ENCODE peak calls at places on chromosomes 3 and 15, in four cellular contexts. One of them, this sample, is unnamed.

GRCh38 chr3:13548696-13549512 is at the start of gene FBLN2:
- DNase-seq in tibial nerve: no peak
- DNase-seq in B cell: peak
- DNase-seq in WTC11: peak
- DNase-seq in this sample: peak

GRCh38 chr3:129624347-129625070 is 18.0 kb upstream of the PLXND1 start:
- DNase-seq in tibial nerve: no peak
- DNase-seq in B cell: no peak
- DNase-seq in WTC11: no peak
- DNase-seq in this sample: peak

GRCh38 chr3:56864090-56864489 is 62.3 kb upstream of the ARHGEF3 start:
- DNase-seq in tibial nerve: no peak
- DNase-seq in B cell: no peak
- DNase-seq in WTC11: no peak
- DNase-seq in this sample: no peak

GRCh38 chr3:149553781-149554451 is 79.4 kb downstream of the TM4SF4 start:
- DNase-seq in tibial nerve: peak
- DNase-seq in B cell: no peak
- DNase-seq in WTC11: no peak
- DNase-seq in this sample: no peak

GRCh38 chr3:146817705-146818104 is 212.6 kb upstream of the PLSCR5 start:
- DNase-seq in tibial nerve: no peak
- DNase-seq in B cell: no peak
- DNase-seq in WTC11: no peak
- DNase-seq in this sample: no peak

GRCh38 chr3:48599509-48600285 is 4.6 kb upstream of the COL7A1 start:
- DNase-seq in tibial nerve: no peak
- DNase-seq in B cell: no peak
- DNase-seq in WTC11: no peak
- DNase-seq in this sample: no peak

GRCh38 chr15:45642203-45642932 is 7.5 kb downstream of the SQOR start:
- DNase-seq in tibial nerve: peak
- DNase-seq in B cell: no peak
- DNase-seq in WTC11: no peak
- DNase-seq in this sample: no peak

GRCh38 chr15:70613259-70613658 is 150.1 kb downstream of the UACA start:
- DNase-seq in tibial nerve: no peak
- DNase-seq in B cell: no peak
- DNase-seq in WTC11: no peak
- DNase-seq in this sample: no peak

GRCh38 chr3:39433642-39434041 is 27.1 kb downstream of the RPSA start:
- DNase-seq in tibial nerve: no peak
- DNase-seq in B cell: no peak
- DNase-seq in WTC11: no peak
- DNase-seq in this sample: no peak

GRCh38 chr3:121651684-121652083 is 9.0 kb downstream of the HCLS1 start:
- DNase-seq in tibial nerve: no peak
- DNase-seq in B cell: no peak
- DNase-seq in WTC11: no peak
- DNase-seq in this sample: no peak

GRCh38 chr15:26974120-26974780 is 3.3 kb downstream of the GABRG3 start:
- DNase-seq in tibial nerve: no peak
- DNase-seq in B cell: no peak
- DNase-seq in WTC11: peak
- DNase-seq in this sample: no peak

GRCh38 chr3:169787791-169788190 is 14.6 kb downstream of the MYNN start:
- DNase-seq in tibial nerve: no peak
- DNase-seq in B cell: no peak
- DNase-seq in WTC11: no peak
- DNase-seq in this sample: no peak

GRCh38 chr3:39105687-39106063 is 1.8 kb downstream of the GORASP1 start:
- DNase-seq in tibial nerve: no peak
- DNase-seq in B cell: no peak
- DNase-seq in WTC11: no peak
- DNase-seq in this sample: no peak

GRCh38 chr3:158347966-158348365 is 223.0 kb upstream of the MLF1 start:
- DNase-seq in tibial nerve: no peak
- DNase-seq in B cell: no peak
- DNase-seq in WTC11: no peak
- DNase-seq in this sample: no peak

GRCh38 chr3:18888370-18888769 is 259.9 kb upstream of the KCNH8 start:
- DNase-seq in tibial nerve: no peak
- DNase-seq in B cell: no peak
- DNase-seq in WTC11: no peak
- DNase-seq in this sample: no peak

GRCh38 chr3:181581651-181582050 is 130.1 kb upstream of the SOX2 start:
- DNase-seq in tibial nerve: no peak
- DNase-seq in B cell: no peak
- DNase-seq in WTC11: no peak
- DNase-seq in this sample: no peak

GRCh38 chr3:69460034-69460433 is 74.1 kb upstream of the FRMD4B start:
- DNase-seq in tibial nerve: no peak
- DNase-seq in B cell: no peak
- DNase-seq in WTC11: no peak
- DNase-seq in this sample: no peak

GRCh38 chr15:101597360-101597928 is 54.7 kb downstream of the TM2D3 start:
- DNase-seq in tibial nerve: no peak
- DNase-seq in B cell: no peak
- DNase-seq in WTC11: no peak
- DNase-seq in this sample: no peak

GRCh38 chr15:81642451-81642990 is 268.5 kb upstream of the TMC3 start:
- DNase-seq in tibial nerve: no peak
- DNase-seq in B cell: no peak
- DNase-seq in WTC11: no peak
- DNase-seq in this sample: no peak

GRCh38 chr15:65412556-65412955 is 10.2 kb downstream of the IGDCC4 start:
- DNase-seq in tibial nerve: no peak
- DNase-seq in B cell: no peak
- DNase-seq in WTC11: no peak
- DNase-seq in this sample: no peak

GRCh38 chr15:90650117-90650955 is 66.8 kb upstream of the BLM start:
- DNase-seq in tibial nerve: no peak
- DNase-seq in B cell: no peak
- DNase-seq in WTC11: no peak
- DNase-seq in this sample: no peak

GRCh38 chr15:96428742-96429141 is 98.2 kb downstream of the NR2F2 start:
- DNase-seq in tibial nerve: peak
- DNase-seq in B cell: no peak
- DNase-seq in WTC11: no peak
- DNase-seq in this sample: no peak

GRCh38 chr15:93452537-93453211 is 363.7 kb upstream of the RGMA start:
- DNase-seq in tibial nerve: peak
- DNase-seq in B cell: no peak
- DNase-seq in WTC11: no peak
- DNase-seq in this sample: no peak

GRCh38 chr15:42608110-42608531 is 32.7 kb downstream of the STARD9 start:
- DNase-seq in tibial nerve: no peak
- DNase-seq in B cell: peak
- DNase-seq in WTC11: no peak
- DNase-seq in this sample: no peak

GRCh38 chr15:28919201-28919627 is 33.4 kb downstream of the APBA2 start:
- DNase-seq in tibial nerve: no peak
- DNase-seq in B cell: no peak
- DNase-seq in WTC11: peak
- DNase-seq in this sample: no peak

GRCh38 chr3:111851511-111851954 is 7.5 kb upstream of the PHLDB2 start:
- DNase-seq in tibial nerve: no peak
- DNase-seq in B cell: no peak
- DNase-seq in WTC11: no peak
- DNase-seq in this sample: no peak

GRCh38 chr15:82146990-82147461 is 101.2 kb upstream of the MEX3B start:
- DNase-seq in tibial nerve: no peak
- DNase-seq in B cell: no peak
- DNase-seq in WTC11: no peak
- DNase-seq in this sample: no peak

GRCh38 chr15:98177950-98178848 is 217.7 kb downstream of the ARRDC4 start:
- DNase-seq in tibial nerve: peak
- DNase-seq in B cell: peak
- DNase-seq in WTC11: peak
- DNase-seq in this sample: peak

GRCh38 chr3:16322189-16322588 is 57.2 kb downstream of the OXNAD1 start:
- DNase-seq in tibial nerve: no peak
- DNase-seq in B cell: no peak
- DNase-seq in WTC11: no peak
- DNase-seq in this sample: no peak

GRCh38 chr3:132325634-132326033 is 8.4 kb downstream of the ACP3 start:
- DNase-seq in tibial nerve: no peak
- DNase-seq in B cell: no peak
- DNase-seq in WTC11: no peak
- DNase-seq in this sample: no peak

GRCh38 chr3:174193559-174193958 is 665.6 kb upstream of the NAALADL2 start:
- DNase-seq in tibial nerve: no peak
- DNase-seq in B cell: no peak
- DNase-seq in WTC11: no peak
- DNase-seq in this sample: no peak

DNA sequence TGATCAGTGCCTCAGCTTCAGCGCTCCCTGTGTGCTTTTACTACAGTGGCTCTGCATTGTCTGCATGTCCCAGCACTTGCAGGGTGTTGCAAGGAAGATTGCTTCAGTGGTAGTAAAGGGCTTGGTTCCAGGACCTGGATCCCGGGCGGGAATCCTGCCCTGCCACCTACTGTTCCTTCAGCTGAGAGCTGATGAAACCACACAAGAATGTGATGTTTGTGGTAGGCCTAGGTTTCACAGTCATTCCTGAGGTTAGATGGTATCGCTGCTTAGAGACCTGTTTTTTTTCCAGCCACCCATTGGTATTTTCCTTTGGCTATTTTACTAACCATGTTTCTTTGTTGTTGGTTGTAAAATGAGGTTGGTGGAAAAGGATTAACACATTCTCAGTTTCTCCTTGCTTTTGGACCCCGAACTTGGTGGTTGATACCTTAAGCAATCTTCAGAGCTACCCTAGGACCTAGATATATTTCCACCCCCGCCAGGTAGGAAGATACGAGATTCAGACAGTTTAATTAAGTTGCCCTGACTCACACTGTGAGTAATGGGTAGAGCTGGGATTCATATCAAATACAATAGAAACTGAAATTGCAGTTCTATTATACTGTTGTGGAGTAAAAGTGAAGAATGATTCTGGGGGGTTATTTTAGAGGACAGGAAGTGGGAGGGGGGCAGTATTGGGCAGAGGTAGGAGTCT is 11.4 kb downstream of the GPR87 start:
- DNase-seq in tibial nerve: peak
- DNase-seq in B cell: no peak
- DNase-seq in WTC11: peak
- DNase-seq in this sample: no peak
- TF ChIP-seq CTCF in tibial nerve: no peak
- TF ChIP-seq CTCF in B cell: no peak
- TF ChIP-seq CTCF in WTC11: no peak
- TF ChIP-seq CTCF in this sample: no peak

GRCh38 chr3:11099306-11099705 is 55.0 kb upstream of the HRH1 start:
- DNase-seq in tibial nerve: no peak
- DNase-seq in B cell: no peak
- DNase-seq in WTC11: no peak
- DNase-seq in this sample: no peak

GRCh38 chr3:11091791-11092190 is 62.5 kb upstream of the HRH1 start:
- DNase-seq in tibial nerve: no peak
- DNase-seq in B cell: no peak
- DNase-seq in WTC11: no peak
- DNase-seq in this sample: no peak

GRCh38 chr3:11093823-11094340 is 60.4 kb upstream of the HRH1 start:
- DNase-seq in tibial nerve: no peak
- DNase-seq in B cell: no peak
- DNase-seq in WTC11: no peak
- DNase-seq in this sample: no peak

GRCh38 chr3:11096266-11097135 is 57.8 kb upstream of the HRH1 start:
- DNase-seq in tibial nerve: peak
- DNase-seq in B cell: no peak
- DNase-seq in WTC11: peak
- DNase-seq in this sample: peak

DNA sequence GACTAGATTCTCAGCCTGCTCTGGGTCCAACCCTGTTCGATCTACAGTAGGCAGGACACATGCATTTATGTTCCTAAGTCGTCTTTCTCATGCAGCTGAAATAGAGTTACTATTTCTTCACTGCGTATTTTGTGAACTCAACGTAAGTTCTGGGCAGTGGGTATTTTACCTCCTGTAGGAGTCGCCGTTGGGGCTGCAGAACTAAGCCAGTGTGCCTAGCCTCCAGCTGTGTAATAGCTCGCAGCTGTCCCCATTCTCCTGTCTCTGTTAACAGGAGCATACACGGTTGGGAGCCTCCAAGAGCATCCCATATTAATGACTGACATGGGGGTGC is 58.4 kb upstream of the HRH1 start:
- DNase-seq in tibial nerve: no peak
- DNase-seq in B cell: no peak
- DNase-seq in WTC11: no peak
- DNase-seq in this sample: no peak
- TF ChIP-seq CTCF in tibial nerve: no peak
- TF ChIP-seq CTCF in B cell: no peak
- TF ChIP-seq CTCF in WTC11: no peak
- TF ChIP-seq CTCF in this sample: no peak

GRCh38 chr15:49370782-49371181 is 52.3 kb upstream of the FGF7 start:
- DNase-seq in tibial nerve: no peak
- DNase-seq in B cell: no peak
- DNase-seq in WTC11: no peak
- DNase-seq in this sample: no peak
- TF ChIP-seq CTCF in tibial nerve: peak
- TF ChIP-seq CTCF in B cell: no peak
- TF ChIP-seq CTCF in WTC11: no peak
- TF ChIP-seq CTCF in this sample: no peak

GRCh38 chr3:126711361-126711760 is 7.3 kb downstream of the CHCHD6 start:
- DNase-seq in tibial nerve: no peak
- DNase-seq in B cell: no peak
- DNase-seq in WTC11: no peak
- DNase-seq in this sample: no peak
- TF ChIP-seq CTCF in tibial nerve: no peak
- TF ChIP-seq CTCF in B cell: no peak
- TF ChIP-seq CTCF in WTC11: no peak
- TF ChIP-seq CTCF in this sample: no peak

GRCh38 chr3:172201990-172202318 is 162.6 kb downstream of the FNDC3B start:
- DNase-seq in tibial nerve: no peak
- DNase-seq in B cell: no peak
- DNase-seq in WTC11: no peak
- DNase-seq in this sample: no peak
- TF ChIP-seq CTCF in tibial nerve: no peak
- TF ChIP-seq CTCF in B cell: no peak
- TF ChIP-seq CTCF in WTC11: no peak
- TF ChIP-seq CTCF in this sample: no peak

GRCh38 chr3:140360332-140360731 is 317.5 kb upstream of the TRIM42 start:
- DNase-seq in tibial nerve: no peak
- DNase-seq in B cell: no peak
- DNase-seq in WTC11: no peak
- DNase-seq in this sample: no peak
- TF ChIP-seq CTCF in tibial nerve: no peak
- TF ChIP-seq CTCF in B cell: no peak
- TF ChIP-seq CTCF in WTC11: no peak
- TF ChIP-seq CTCF in this sample: no peak

This sample was measured in glutamatergic neuron.